ENCODE peak calls at places on chromosomes 7 and 10, in four cellular contexts. One of them, this sample, is unnamed.

GRCh38 chr7:143255564-143255963 is 7.7 kb upstream of the GSTK1 start:
- DNase-seq in bronchial epithelial cell: no peak
- DNase-seq in SK-N-MC: no peak
- DNase-seq in CD4-positive, alpha-beta memory T cell: no peak
- DNase-seq in this sample: no peak

GRCh38 chr7:47846117-47846836 is 102.0 kb downstream of the PKD1L1 start:
- DNase-seq in CD4-positive, alpha-beta memory T cell: no peak
- DNase-seq in bronchial epithelial cell: peak
- DNase-seq in SK-N-MC: no peak
- DNase-seq in this sample: no peak

GRCh38 chr10:16950686-16951681 is 133.8 kb upstream of the RSU1 start:
- DNase-seq in CD4-positive, alpha-beta memory T cell: no peak
- DNase-seq in SK-N-MC: no peak
- DNase-seq in bronchial epithelial cell: peak
- DNase-seq in this sample: no peak

GRCh38 chr10:110013615-110014293 is 6.0 kb downstream of the ADD3 start:
- DNase-seq in SK-N-MC: no peak
- DNase-seq in bronchial epithelial cell: peak
- DNase-seq in CD4-positive, alpha-beta memory T cell: peak
- DNase-seq in this sample: no peak

GRCh38 chr7:40299097-40299496 is 164.3 kb downstream of the SUGCT start:
- DNase-seq in SK-N-MC: no peak
- DNase-seq in CD4-positive, alpha-beta memory T cell: no peak
- DNase-seq in bronchial epithelial cell: peak
- DNase-seq in this sample: no peak

GRCh38 chr10:114548662-114549061 is 109.4 kb downstream of the ABLIM1 start:
- DNase-seq in bronchial epithelial cell: peak
- DNase-seq in CD4-positive, alpha-beta memory T cell: no peak
- DNase-seq in SK-N-MC: no peak
- DNase-seq in this sample: no peak

GRCh38 chr7:158289231-158289630 is 298.4 kb downstream of the PTPRN2 start:
- DNase-seq in CD4-positive, alpha-beta memory T cell: no peak
- DNase-seq in SK-N-MC: no peak
- DNase-seq in bronchial epithelial cell: no peak
- DNase-seq in this sample: no peak

GRCh38 chr7:23468721-23469149 is 1.6 kb downstream of the IGF2BP3 start:
- DNase-seq in bronchial epithelial cell: no peak
- DNase-seq in CD4-positive, alpha-beta memory T cell: peak
- DNase-seq in SK-N-MC: no peak
- DNase-seq in this sample: no peak

GRCh38 chr10:131724891-131725735 is 175.7 kb upstream of the PPP2R2D start:
- DNase-seq in bronchial epithelial cell: no peak
- DNase-seq in CD4-positive, alpha-beta memory T cell: no peak
- DNase-seq in SK-N-MC: no peak
- DNase-seq in this sample: no peak

DNA sequence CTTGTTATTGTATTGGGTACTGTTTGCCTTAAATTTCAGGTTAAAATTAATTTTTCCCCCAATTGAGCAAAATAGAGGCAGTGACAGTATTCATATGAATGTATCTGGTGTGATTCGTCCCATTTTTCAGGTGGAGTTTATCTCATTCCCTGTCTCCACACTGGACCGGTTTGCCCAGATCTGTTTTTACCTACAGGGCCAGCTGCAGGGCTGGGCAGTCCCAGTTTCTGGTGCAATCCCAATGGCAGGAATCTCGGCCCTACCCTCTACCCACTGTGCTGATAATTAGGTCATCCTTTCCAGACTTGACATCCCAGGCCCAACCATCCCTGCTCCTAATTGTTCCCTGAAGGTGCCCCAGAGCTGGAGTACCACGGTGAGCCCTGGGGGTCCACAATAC is 49.8 kb upstream of the NFE2L3 start:
- DNase-seq in CD4-positive, alpha-beta memory T cell: no peak
- DNase-seq in SK-N-MC: no peak
- DNase-seq in bronchial epithelial cell: peak
- DNase-seq in this sample: no peak
- H3K4me3 ChIP-seq in CD4-positive, alpha-beta memory T cell: no peak
- H3K4me3 ChIP-seq in SK-N-MC: no peak
- H3K4me3 ChIP-seq in bronchial epithelial cell: no peak
- H3K4me3 ChIP-seq in this sample: no peak

GRCh38 chr10:103916901-103917300 is 1.1 kb downstream of the STN1 start:
- DNase-seq in bronchial epithelial cell: peak
- DNase-seq in CD4-positive, alpha-beta memory T cell: no peak
- DNase-seq in SK-N-MC: no peak
- DNase-seq in this sample: no peak
- H3K4me3 ChIP-seq in bronchial epithelial cell: peak
- H3K4me3 ChIP-seq in CD4-positive, alpha-beta memory T cell: peak
- H3K4me3 ChIP-seq in SK-N-MC: peak
- H3K4me3 ChIP-seq in this sample: peak

DNA sequence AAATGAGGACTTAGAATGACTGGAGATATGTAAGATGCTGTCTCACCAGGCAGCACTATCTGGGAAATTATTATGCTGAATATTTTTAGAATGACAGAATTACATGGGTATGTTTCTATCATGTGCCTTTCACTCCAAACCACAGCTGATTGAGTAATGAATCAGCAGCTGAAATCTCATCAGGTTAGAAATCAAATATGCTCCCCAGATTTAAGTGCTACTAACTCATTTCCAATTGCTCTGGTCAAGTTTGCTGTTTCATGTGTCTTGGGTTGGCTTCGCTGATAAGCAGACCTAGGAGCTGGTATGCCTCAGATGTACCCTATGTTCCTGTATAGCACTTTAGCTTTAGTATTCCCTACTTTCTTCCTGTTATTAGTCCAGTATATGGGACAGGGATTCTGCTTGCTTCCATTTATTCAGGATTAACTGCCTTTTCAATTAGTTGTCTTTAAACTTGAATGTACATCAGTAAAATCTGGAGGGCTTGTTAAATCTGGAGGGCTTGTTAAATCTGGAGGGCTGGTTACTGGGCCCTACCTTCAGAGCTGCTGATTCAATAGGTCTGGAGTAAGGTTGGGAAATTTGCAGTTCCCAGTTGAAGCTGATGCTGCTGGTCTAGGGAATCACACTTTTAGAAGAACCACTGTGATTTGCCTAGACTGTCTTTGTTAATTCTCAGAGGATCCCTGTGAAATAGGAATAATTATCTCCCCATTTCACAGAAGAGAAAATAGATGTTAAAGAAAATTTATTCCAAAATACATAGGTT is 172.9 kb downstream of the DKK1 start:
- DNase-seq in CD4-positive, alpha-beta memory T cell: no peak
- DNase-seq in bronchial epithelial cell: peak
- DNase-seq in SK-N-MC: no peak
- DNase-seq in this sample: no peak
- H3K4me3 ChIP-seq in CD4-positive, alpha-beta memory T cell: no peak
- H3K4me3 ChIP-seq in bronchial epithelial cell: no peak
- H3K4me3 ChIP-seq in SK-N-MC: no peak
- H3K4me3 ChIP-seq in this sample: no peak

DNA sequence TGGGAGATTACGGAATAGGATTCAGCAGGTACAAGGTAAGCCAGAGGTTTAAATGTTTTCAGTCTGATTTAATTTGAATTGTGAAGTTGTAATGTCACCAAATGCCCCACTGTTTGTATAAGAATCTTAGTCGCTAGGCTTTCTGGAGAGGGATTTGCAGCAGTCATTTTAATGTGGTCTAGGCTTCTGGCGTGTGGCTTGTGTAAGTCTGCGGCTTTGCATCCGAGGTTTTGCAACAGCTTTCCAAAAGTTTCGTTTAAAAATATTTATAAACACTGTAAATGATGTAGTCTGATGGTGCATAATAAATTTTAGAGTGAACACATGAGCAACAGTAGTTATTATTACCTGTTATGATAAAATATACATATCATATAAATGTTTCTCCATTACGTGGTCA is 26.1 kb upstream of the BHLHA15 start:
- DNase-seq in bronchial epithelial cell: no peak
- DNase-seq in CD4-positive, alpha-beta memory T cell: no peak
- DNase-seq in SK-N-MC: no peak
- DNase-seq in this sample: no peak
- H3K4me3 ChIP-seq in bronchial epithelial cell: no peak
- H3K4me3 ChIP-seq in CD4-positive, alpha-beta memory T cell: no peak
- H3K4me3 ChIP-seq in SK-N-MC: no peak
- H3K4me3 ChIP-seq in this sample: no peak

GRCh38 chr7:93923946-93924345 is 2.4 kb downstream of the GNG11 start:
- DNase-seq in SK-N-MC: no peak
- DNase-seq in CD4-positive, alpha-beta memory T cell: no peak
- DNase-seq in bronchial epithelial cell: no peak
- DNase-seq in this sample: no peak

GRCh38 chr7:93921607-93922446 is at the start of gene GNG11:
- DNase-seq in SK-N-MC: no peak
- DNase-seq in bronchial epithelial cell: peak
- DNase-seq in CD4-positive, alpha-beta memory T cell: peak
- DNase-seq in this sample: no peak

GRCh38 chr7:93921190-93921585 is 347 bp upstream of the GNG11 start:
- DNase-seq in SK-N-MC: no peak
- DNase-seq in CD4-positive, alpha-beta memory T cell: no peak
- DNase-seq in bronchial epithelial cell: no peak
- DNase-seq in this sample: no peak

GRCh38 chr7:93920496-93921189 is 892 bp upstream of the GNG11 start:
- DNase-seq in bronchial epithelial cell: no peak
- DNase-seq in CD4-positive, alpha-beta memory T cell: no peak
- DNase-seq in SK-N-MC: no peak
- DNase-seq in this sample: no peak

GRCh38 chr7:93923291-93923690 is 1.8 kb downstream of the GNG11 start:
- DNase-seq in CD4-positive, alpha-beta memory T cell: no peak
- DNase-seq in SK-N-MC: no peak
- DNase-seq in bronchial epithelial cell: no peak
- DNase-seq in this sample: no peak
- H3K4me3 ChIP-seq in CD4-positive, alpha-beta memory T cell: no peak
- H3K4me3 ChIP-seq in SK-N-MC: peak
- H3K4me3 ChIP-seq in bronchial epithelial cell: no peak
- H3K4me3 ChIP-seq in this sample: no peak

GRCh38 chr10:93149761-93150160 is 76.1 kb downstream of the CYP26A1 start:
- DNase-seq in SK-N-MC: no peak
- DNase-seq in CD4-positive, alpha-beta memory T cell: no peak
- DNase-seq in bronchial epithelial cell: no peak
- DNase-seq in this sample: no peak

GRCh38 chr10:93150990-93151547 is 77.4 kb downstream of the CYP26A1 start:
- DNase-seq in bronchial epithelial cell: peak
- DNase-seq in CD4-positive, alpha-beta memory T cell: no peak
- DNase-seq in SK-N-MC: no peak
- DNase-seq in this sample: no peak

GRCh38 chr10:93152136-93152535 is 78.4 kb downstream of the CYP26A1 start:
- DNase-seq in bronchial epithelial cell: peak
- DNase-seq in CD4-positive, alpha-beta memory T cell: no peak
- DNase-seq in SK-N-MC: no peak
- DNase-seq in this sample: no peak

GRCh38 chr10:93150289-93150688 is 76.6 kb downstream of the CYP26A1 start:
- DNase-seq in bronchial epithelial cell: peak
- DNase-seq in SK-N-MC: no peak
- DNase-seq in CD4-positive, alpha-beta memory T cell: peak
- DNase-seq in this sample: no peak

DNA sequence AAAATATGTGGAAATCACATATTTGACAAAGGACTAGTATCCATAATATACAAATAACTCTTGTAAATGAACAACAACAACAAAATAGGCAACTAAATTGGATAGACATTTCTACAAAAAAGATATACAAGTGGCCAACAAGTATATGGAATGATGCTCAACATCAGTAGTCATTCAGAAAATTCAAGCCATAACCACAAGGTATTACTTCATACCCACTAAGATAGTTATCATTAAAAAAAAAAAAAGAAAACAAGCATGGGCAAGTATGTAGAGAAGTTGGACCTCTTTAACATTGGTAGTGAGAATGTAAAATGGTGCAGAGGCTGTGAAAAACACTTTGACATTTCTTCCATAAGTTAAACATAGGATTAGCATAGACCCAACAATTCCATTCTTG is 80.8 kb downstream of the CYP26A1 start:
- DNase-seq in SK-N-MC: no peak
- DNase-seq in CD4-positive, alpha-beta memory T cell: no peak
- DNase-seq in bronchial epithelial cell: peak
- DNase-seq in this sample: no peak
- H3K4me3 ChIP-seq in SK-N-MC: no peak
- H3K4me3 ChIP-seq in CD4-positive, alpha-beta memory T cell: no peak
- H3K4me3 ChIP-seq in bronchial epithelial cell: no peak
- H3K4me3 ChIP-seq in this sample: no peak

DNA sequence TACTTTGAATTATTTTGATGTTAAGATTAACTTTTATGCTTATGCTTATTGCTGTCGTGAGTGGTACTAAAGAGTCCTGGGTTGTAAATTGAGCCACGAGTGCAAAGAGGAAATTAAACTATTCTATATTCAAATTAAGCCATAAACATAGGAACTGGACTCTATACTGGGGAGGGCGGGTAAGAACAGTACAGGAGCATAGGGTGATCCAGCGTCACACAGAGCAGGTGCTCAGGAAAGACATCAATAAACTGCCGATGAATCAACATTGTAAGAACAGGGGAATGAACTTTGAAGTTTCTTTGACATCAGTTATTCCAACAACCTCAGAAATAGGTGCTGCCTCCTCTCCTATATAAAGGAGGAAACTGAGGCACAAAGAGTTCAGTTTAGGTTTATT is 219.6 kb downstream of the CACNB2 start:
- DNase-seq in SK-N-MC: no peak
- DNase-seq in bronchial epithelial cell: no peak
- DNase-seq in CD4-positive, alpha-beta memory T cell: no peak
- DNase-seq in this sample: no peak
- H3K4me3 ChIP-seq in SK-N-MC: no peak
- H3K4me3 ChIP-seq in bronchial epithelial cell: no peak
- H3K4me3 ChIP-seq in CD4-positive, alpha-beta memory T cell: no peak
- H3K4me3 ChIP-seq in this sample: no peak

GRCh38 chr7:1977059-1977875 is 255.5 kb downstream of the MAD1L1 start:
- DNase-seq in bronchial epithelial cell: no peak
- DNase-seq in CD4-positive, alpha-beta memory T cell: no peak
- DNase-seq in SK-N-MC: no peak
- DNase-seq in this sample: no peak
- H3K4me3 ChIP-seq in bronchial epithelial cell: no peak
- H3K4me3 ChIP-seq in CD4-positive, alpha-beta memory T cell: no peak
- H3K4me3 ChIP-seq in SK-N-MC: no peak
- H3K4me3 ChIP-seq in this sample: no peak

This sample was measured in effector memory CD4-positive, alpha-beta T cell.